ENCODE peak calls at places on chromosome 11, in four cellular contexts. Y, W, K and E are unnamed samples.

GRCh38 chr11:128420943-128421342 is 166.4 kb downstream of the ETS1 start:
- DNase-seq in K (no peak), W (no peak), Y (no peak), E (no peak)

GRCh38 chr11:102457865-102458264 is 5.3 kb upstream of the TMEM123 start:
- DNase-seq in K (no peak), Y (no peak), W (no peak), E (no peak)

GRCh38 chr11:77596626-77597025 is 6.9 kb downstream of the AQP11 start:
- DNase-seq in W (no peak), Y (no peak), K (no peak), E (no peak)

GRCh38 chr11:111676878-111677585 is 74.8 kb downstream of the SIK2 start:
- DNase-seq in Y (no peak), K (peak), W (no peak), E (no peak)

GRCh38 chr11:72326151-72326842 is 82.3 kb upstream of the PHOX2A start:
- DNase-seq in K (no peak), W (no peak), Y (no peak), E (no peak)

GRCh38 chr11:72217856-72218745 is 1.5 kb downstream of the FOLR2 start:
- DNase-seq in Y (no peak), W (no peak), K (no peak), E (no peak)

GRCh38 chr11:71451596-71452353 is 1.2 kb upstream of the NADSYN1 start:
- DNase-seq in W (peak), Y (no peak), K (no peak), E (peak)

GRCh38 chr11:26457660-26458059 is 114.4 kb downstream of the MUC15 start:
- DNase-seq in K (no peak), W (no peak), Y (no peak), E (no peak)

GRCh38 chr11:122763108-122763507 is 75.2 kb upstream of the CRTAM start:
- DNase-seq in K (no peak), Y (no peak), W (no peak), E (no peak)

GRCh38 chr11:68976563-68976962 is 4.2 kb downstream of the MRGPRD start:
- DNase-seq in Y (no peak), W (no peak), K (no peak), E (peak)

GRCh38 chr11:61162092-61162935 is 1.1 kb upstream of the VPS37C start:
- DNase-seq in K (peak), W (peak), Y (no peak), E (no peak)

GRCh38 chr11:121035169-121035755 is 11.4 kb downstream of the TBCEL start:
- DNase-seq in Y (no peak), K (no peak), W (no peak), E (no peak)

GRCh38 chr11:48028909-48029685 is 48.7 kb downstream of the PTPRJ start:
- DNase-seq in K (no peak), W (no peak), Y (no peak), E (peak)

GRCh38 chr11:108886608-108887007 is 221.7 kb downstream of the DDX10 start:
- DNase-seq in W (no peak), Y (no peak), K (no peak), E (no peak)

GRCh38 chr11:125075900-125076317 is 12.8 kb downstream of the SLC37A2 start:
- DNase-seq in Y (no peak), K (no peak), W (no peak), E (no peak)

GRCh38 chr11:46364056-46364455 is 16.8 kb downstream of the DGKZ start:
- DNase-seq in W (no peak), Y (peak), K (no peak), E (no peak)
- H3K27ac ChIP-seq in W (peak), Y (peak), K (no peak), E (peak)

GRCh38 chr11:59787816-59788215 is 22.8 kb downstream of the MRPL16 start:
- DNase-seq in Y (no peak), W (no peak), K (no peak), E (no peak)
- TF ChIP-seq CTCF in Y (no peak), W (no peak), K (no peak), E (no peak)

GRCh38 chr11:537622-538430 is 499 bp downstream of the LRRC56 start:
- DNase-seq in Y (no peak), K (no peak), W (peak), E (peak)
- H3K4me3 ChIP-seq in Y (peak), K (peak), W (peak), E (peak)

DNA sequence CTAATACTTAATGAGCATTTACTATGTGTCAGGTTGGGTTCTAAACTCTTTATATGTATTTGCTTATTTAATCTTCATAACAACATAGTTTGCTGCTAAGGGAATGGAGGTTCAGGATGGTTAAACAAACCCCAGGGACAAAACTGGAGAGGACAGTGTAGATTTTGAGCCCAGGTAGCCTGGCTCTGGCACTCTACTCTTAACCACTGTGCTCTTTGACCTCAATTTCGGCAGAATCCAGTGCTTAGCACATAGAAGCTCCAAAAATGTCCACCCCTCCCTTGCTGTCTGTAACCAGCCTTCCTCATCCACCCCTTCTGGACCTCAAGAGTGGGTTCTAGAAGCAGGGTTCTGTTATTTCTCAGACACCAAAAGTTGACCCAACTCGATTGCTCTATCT is 88.0 kb upstream of the SYT13 start:
- DNase-seq in W (no peak), K (no peak), Y (no peak), E (no peak)
- H3K27ac ChIP-seq in W (no peak), K (no peak), Y (no peak), E (no peak)

GRCh38 chr11:118200497-118200896 is 24.1 kb upstream of the SCN2B start:
- DNase-seq in K (no peak), W (no peak), Y (no peak), E (no peak)
- TF ChIP-seq CTCF in K (no peak), W (no peak), Y (no peak), E (no peak)

GRCh38 chr11:17012179-17012578 is 2.0 kb downstream of the PLEKHA7 start:
- DNase-seq in Y (no peak), W (no peak), K (no peak), E (no peak)
- H3K4me3 ChIP-seq in Y (no peak), W (no peak), K (no peak), E (no peak)

GRCh38 chr11:64395545-64396078 is 36.6 kb downstream of the RPS6KA4 start:
- DNase-seq in Y (peak), W (no peak), K (no peak), E (no peak)
- H3K27ac ChIP-seq in Y (no peak), W (no peak), K (no peak), E (no peak)